ENCODE peak calls at places on chromosomes 5 and 9, in nine cellular contexts. R is GM10248; Z is heart right ventricle; H is stimulated activated CD8-positive, alpha-beta memory T cell treated with anti-CD3 and anti-CD28 coated beads, Interleukin-2, amount 100 ng/mL, for 48 hours; W is activated CD4-positive, alpha-beta T cell treated with anti-CD3 and anti-CD28 coated beads, Interleukin-2, amount 50 U/mL, for 1 hour; T is NCI-H1436; B is neural crest cell; M is activated T-cell treated with anti-CD3 and anti-CD28 coated beads for 1 hour; K is mucosa of descending colon. G is an unnamed sample.

GRCh38 chr9:77793909-77794308 is 145.8 kb upstream of the GNA14 start:
- DNase-seq in R (no peak), Z (no peak), H (no peak), W (no peak), T (no peak), B (no peak), M (no peak), K (no peak), G (no peak)

GRCh38 chr5:78799254-78800017 is 150.9 kb upstream of the LHFPL2 start:
- DNase-seq in R (no peak), Z (no peak), H (no peak), W (no peak), T (no peak), B (no peak), M (no peak), K (no peak), G (no peak)

GRCh38 chr5:9699681-9700080 is 69.5 kb upstream of the TAS2R1 start:
- DNase-seq in R (no peak), Z (no peak), H (no peak), W (no peak), T (no peak), B (no peak), M (no peak), K (no peak), G (no peak)

GRCh38 chr9:127567898-127568617 is 44.0 kb upstream of the STXBP1 start:
- DNase-seq in R (peak), Z (peak), H (no peak), W (peak), T (no peak), B (no peak), M (no peak), K (peak), G (no peak)

GRCh38 chr5:10333154-10334006 is 20.1 kb upstream of the MARCHF6 start:
- DNase-seq in R (peak), Z (peak), H (no peak), W (no peak), T (no peak), B (peak), M (no peak), K (peak), G (no peak)

GRCh38 chr9:21153688-21154608 is 12.3 kb upstream of the IFNW1 start:
- DNase-seq in R (peak), Z (no peak), H (no peak), W (no peak), T (no peak), B (peak), M (no peak), K (peak), G (no peak)

GRCh38 chr5:102863764-102864560 is 108.9 kb downstream of the PAM start:
- DNase-seq in R (no peak), Z (no peak), H (no peak), W (no peak), T (no peak), B (no peak), M (no peak), K (no peak), G (no peak)

GRCh38 chr5:139847790-139848507 is 52.3 kb downstream of the PSD2 start:
- DNase-seq in R (peak), Z (peak), H (peak), W (peak), T (no peak), B (peak), M (peak), K (peak), G (peak)

GRCh38 chr5:149445739-149446369 is 66.8 kb upstream of the IL17B start:
- DNase-seq in R (no peak), Z (no peak), H (no peak), W (no peak), T (no peak), B (no peak), M (no peak), K (no peak), G (no peak)

GRCh38 chr9:129910628-129911567 is 75.6 kb downstream of the USP20 start:
- DNase-seq in R (no peak), Z (no peak), H (no peak), W (no peak), T (no peak), B (no peak), M (no peak), K (no peak), G (no peak)

GRCh38 chr5:80128129-80128528 is 93.0 kb downstream of the THBS4 start:
- DNase-seq in R (no peak), Z (no peak), H (no peak), W (no peak), T (no peak), B (no peak), M (no peak), K (no peak), G (no peak)